ENCODE peak calls at places on chromosomes 13 and 19, in seven cellular contexts. U, A, O, J, R, T and E are unnamed samples.
A peak's percentile ranks its signal among the peaks of the same experiment; 100 is the strongest.

GRCh38 chr19:29293736-29294342 is 80.9 kb upstream of the UQCRFS1 start:
- DNase-seq in U (no peak), A (no peak), O (peak; percentile 48), J (no peak), R (no peak), T (no peak), E (no peak)

GRCh38 chr19:14563989-14564650 is 7.7 kb downstream of the NDUFB7 start:
- DNase-seq in U (peak; percentile 50), A (peak; percentile 90), O (peak; percentile 38), J (no peak), R (no peak), T (no peak), E (no peak)

GRCh38 chr19:3366104-3366760 is at the start of gene NFIC:
- DNase-seq in U (no peak), A (no peak), O (peak; percentile 92), J (peak; percentile 82), R (peak; percentile 83), T (peak; percentile 87), E (peak; percentile 75)

GRCh38 chr13:80721689-80722088 is 380.8 kb upstream of the SPRY2 start:
- DNase-seq in U (no peak), A (no peak), O (no peak), J (no peak), R (no peak), T (no peak), E (no peak)

GRCh38 chr19:7610491-7611240 is 15.0 kb downstream of the CAMSAP3 start:
- DNase-seq in U (no peak), A (no peak), O (no peak), J (no peak), R (no peak), T (no peak), E (no peak)

GRCh38 chr19:51480590-51480989 is 2.3 kb downstream of the CEACAM18 start:
- DNase-seq in U (no peak), A (no peak), O (peak; percentile 33), J (no peak), R (no peak), T (no peak), E (no peak)

GRCh38 chr13:100019780-100020356 is 38.3 kb downstream of the ZIC2 start:
- DNase-seq in U (no peak), A (no peak), O (no peak), J (no peak), R (no peak), T (no peak), E (no peak)

GRCh38 chr13:57582032-57582431 is 49.5 kb upstream of the PCDH17 start:
- DNase-seq in U (no peak), A (no peak), O (no peak), J (no peak), R (no peak), T (no peak), E (no peak)

GRCh38 chr13:40472427-40473220 is 193.8 kb downstream of the FOXO1 start:
- DNase-seq in U (no peak), A (no peak), O (no peak), J (no peak), R (no peak), T (no peak), E (no peak)

GRCh38 chr13:29679357-29680050 is 84.0 kb upstream of the SLC7A1 start:
- DNase-seq in U (no peak), A (no peak), O (no peak), J (no peak), R (peak; percentile 41), T (peak; percentile 52), E (no peak)

GRCh38 chr19:6218497-6219146 is 61.2 kb downstream of the MLLT1 start:
- DNase-seq in U (peak; percentile 64), A (peak; percentile 83), O (peak; percentile 89), J (peak; percentile 80), R (peak; percentile 87), T (peak; percentile 90), E (peak; percentile 92)

GRCh38 chr13:20230913-20231838 is 943 bp downstream of the GJB6 start:
- DNase-seq in U (no peak), A (no peak), O (no peak), J (no peak), R (no peak), T (no peak), E (no peak)

GRCh38 chr19:35555301-35556005 is 8.0 kb downstream of the ATP4A start:
- DNase-seq in U (no peak), A (peak; percentile 51), O (peak; percentile 44), J (peak; percentile 13), R (no peak), T (no peak), E (no peak)

GRCh38 chr19:45177817-45178261 is at the start of gene TRAPPC6A:
- DNase-seq in U (peak; percentile 11), A (no peak), O (peak; percentile 97), J (no peak), R (no peak), T (no peak), E (no peak)

GRCh38 chr19:19081642-19082151 is 17.9 kb downstream of the SLC25A42 start:
- DNase-seq in U (no peak), A (no peak), O (no peak), J (no peak), R (no peak), T (peak; percentile 77), E (no peak)

GRCh38 chr13:47146136-47146535 is 249.3 kb upstream of the HTR2A start:
- DNase-seq in U (no peak), A (no peak), O (peak; percentile 26), J (no peak), R (no peak), T (no peak), E (no peak)

GRCh38 chr13:26599403-26599802 is 41.9 kb downstream of the WASF3 start:
- DNase-seq in U (no peak), A (no peak), O (no peak), J (no peak), R (no peak), T (no peak), E (no peak)

DNA sequence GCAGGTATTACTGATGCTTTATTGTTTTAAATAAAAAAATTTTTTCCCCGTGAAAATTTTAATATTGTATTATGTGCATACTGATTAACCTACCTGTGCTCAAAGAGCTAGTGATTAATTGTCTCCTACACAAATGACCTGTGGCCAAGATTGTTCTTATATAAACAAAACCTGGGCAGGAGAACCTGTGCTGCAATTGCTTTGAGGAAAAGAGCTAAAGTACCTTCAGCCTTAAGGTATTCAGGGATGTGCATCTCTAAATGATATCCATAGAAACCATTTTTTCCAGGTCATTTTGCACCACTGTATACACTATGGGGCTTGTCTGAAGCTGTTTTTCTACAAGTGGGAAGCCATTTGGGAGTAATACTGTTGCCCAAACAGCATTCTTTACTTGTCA is 1.2 kb downstream of the FRY start:
- DNase-seq in U (no peak), A (no peak), O (no peak), J (no peak), R (no peak), T (no peak), E (no peak)
- H3K4me3 ChIP-seq in U (no peak overlapping the region), A (peak overlapping the region; percentile 17), O (no peak overlapping the region), J (no peak overlapping the region), R (no peak overlapping the region), T (no peak overlapping the region), E (no peak overlapping the region)

DNA sequence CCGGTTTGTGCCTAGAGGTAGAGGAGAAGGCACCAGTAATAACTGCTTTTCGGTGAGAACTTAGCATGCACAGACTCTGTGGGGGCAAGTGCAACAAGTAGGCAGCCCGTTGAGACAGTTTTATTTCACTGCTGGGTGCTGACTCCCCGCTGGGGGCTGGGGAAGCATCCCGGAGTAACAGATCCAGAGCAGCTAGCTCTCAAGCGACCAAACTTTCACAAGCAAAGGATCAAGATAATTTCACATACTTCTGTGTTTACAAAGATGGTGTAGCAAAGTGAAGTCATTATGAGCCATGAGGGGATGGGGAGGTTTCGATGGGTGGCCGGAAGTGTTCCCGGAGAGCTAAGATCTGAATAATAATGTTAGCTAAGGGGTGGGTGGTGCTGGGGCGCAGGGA is 2.8 kb downstream of the NACC1 start:
- DNase-seq in U (no peak), A (no peak), O (peak; percentile 90), J (no peak), R (no peak), T (no peak), E (no peak)
- H3K4me1 ChIP-seq in U (peaks cover 29% of the 10 kb centered on the region), A (peaks cover 22% of the 10 kb centered on the region), O (peaks cover 30% of the 10 kb centered on the region), J (peaks cover 37% of the 10 kb centered on the region), R (peaks cover 29% of the 10 kb centered on the region), T (no peaks in the 10 kb centered on the region), E (peaks cover 15% of the 10 kb centered on the region)

GRCh38 chr19:57829316-57829715 is 783 bp upstream of the ZNF587B start:
- DNase-seq in U (no peak), A (no peak), O (no peak), J (no peak), R (no peak), T (no peak), E (no peak)
- H3K27ac ChIP-seq in U (no peak overlapping the region), A (no peak overlapping the region), O (no peak overlapping the region), J (no peak overlapping the region), R (peak overlapping the region; percentile 47), T (peak overlapping the region; percentile 41), E (peak overlapping the region; percentile 28)

GRCh38 chr19:56097306-56097705 is 23.8 kb downstream of the ZNF787 start:
- DNase-seq in U (no peak), A (no peak), O (no peak), J (no peak), R (no peak), T (no peak), E (no peak)
- H3K4me3 ChIP-seq in U (no peak overlapping the region), A (no peak overlapping the region), O (no peak overlapping the region), J (no peak overlapping the region), R (no peak overlapping the region), T (no peak overlapping the region), E (no peak overlapping the region)

DNA sequence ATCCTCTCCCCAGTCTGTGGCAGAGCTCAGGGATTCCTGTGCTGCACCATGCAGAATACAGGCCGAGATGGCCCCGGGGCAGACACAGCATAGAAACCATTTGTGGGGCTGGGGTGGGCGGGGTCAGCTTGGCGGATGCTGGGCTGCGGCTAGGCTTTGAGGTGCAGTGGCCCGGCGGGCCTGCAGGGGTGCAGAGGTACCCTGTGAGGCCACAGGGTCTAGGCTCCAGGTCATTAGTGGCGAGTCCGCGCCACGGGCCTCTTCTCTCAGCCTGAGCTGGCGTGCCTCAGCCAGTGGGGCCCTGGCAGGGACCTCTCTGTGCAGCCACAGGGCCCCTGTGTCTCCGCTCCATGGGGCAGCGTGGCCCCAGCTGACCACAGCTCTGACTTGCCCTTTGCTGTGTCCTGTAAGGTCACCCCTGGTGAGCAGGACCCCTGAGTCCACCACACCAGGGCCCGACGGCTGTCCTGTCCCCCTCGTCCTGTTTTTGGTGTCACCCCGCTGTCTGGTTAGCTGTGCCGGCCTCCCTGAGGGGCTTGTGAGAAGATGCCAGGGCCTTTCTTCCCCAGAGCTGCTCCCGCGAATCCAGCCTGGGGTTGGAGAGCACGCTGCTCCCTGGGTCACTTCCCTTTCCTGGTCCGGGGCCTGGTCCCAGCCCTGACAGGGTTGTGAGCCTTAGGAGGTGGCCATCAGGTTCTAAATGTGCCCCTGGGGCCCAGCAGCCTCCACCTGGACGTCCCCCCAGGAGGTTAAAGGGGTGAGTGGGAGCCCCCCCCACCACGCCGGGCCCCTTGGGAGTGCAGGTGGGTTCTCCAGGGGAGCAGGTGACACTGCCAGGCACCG is 12.1 kb downstream of the KDM4B start:
- DNase-seq in U (no peak), A (no peak), O (no peak), J (no peak), R (no peak), T (no peak), E (no peak)
- H3K4me1 ChIP-seq in U (no peaks in the 10 kb centered on the region), A (peaks cover 22% of the 10 kb centered on the region), O (peaks cover 32% of the 10 kb centered on the region), J (peaks cover 29% of the 10 kb centered on the region), R (peaks cover 53% of the 10 kb centered on the region), T (no peaks in the 10 kb centered on the region), E (peaks cover 17% of the 10 kb centered on the region)